ENCODE peak calls at places on chromosomes 16 and 17, in six cellular contexts. J is AG04449; T is Caki2; X is naive thymus-derived CD8-positive, alpha-beta T cell; Q is HepG2; B is activated gamma-delta T cell treated with anti-CD3 and anti-CD28 coated beads, Interleukin-2, amount 50 U/mL, for 16 hours. O is an unnamed sample.

GRCh38 chr17:2402517-2402916 is 1.7 kb upstream of the MNT start:
- DNase-seq in J (no peak), T (no peak), X (no peak), Q (no peak), B (no peak), O (peak)

GRCh38 chr17:27810211-27810901 is 10.0 kb upstream of the NOS2 start:
- DNase-seq in J (no peak), T (no peak), X (no peak), Q (no peak), B (no peak), O (no peak)

GRCh38 chr17:67617304-67617899 is 100.3 kb upstream of the NOL11 start:
- DNase-seq in J (no peak), T (no peak), X (no peak), Q (no peak), B (no peak), O (no peak)

GRCh38 chr17:859461-860195 is 77.5 kb downstream of the MRM3 start:
- DNase-seq in J (no peak), T (no peak), X (no peak), Q (no peak), B (no peak), O (no peak)

GRCh38 chr16:73713817-73714495 is 582.7 kb upstream of the PSMD7 start:
- DNase-seq in J (no peak), T (peak), X (no peak), Q (peak), B (no peak), O (no peak)

GRCh38 chr17:60372790-60373483 is 19.0 kb downstream of the USP32 start:
- DNase-seq in J (no peak), T (peak), X (no peak), Q (no peak), B (no peak), O (no peak)

GRCh38 chr16:28180660-28181556 is 30.9 kb downstream of the XPO6 start:
- DNase-seq in J (peak), T (peak), X (no peak), Q (no peak), B (no peak), O (no peak)

GRCh38 chr17:42702446-42702845 is 20.1 kb downstream of the CNTNAP1 start:
- DNase-seq in J (no peak), T (no peak), X (no peak), Q (no peak), B (no peak), O (no peak)

GRCh38 chr17:48228720-48229119 is 121.2 kb downstream of the SNX11 start:
- DNase-seq in J (no peak), T (no peak), X (no peak), Q (no peak), B (no peak), O (no peak)

O was measured in CD8-positive, alpha-beta memory T cell.